ENCODE peak calls at places on chromosomes 7 and 10, in ten cellular contexts. One of them, this sample, is unnamed.

GRCh38 chr7:55522268-55522902 is 49.9 kb downstream of the VOPP1 start:
- DNase-seq in fibroblast of pulmonary artery: no peak
- DNase-seq in PC-9: no peak
- DNase-seq in germinal center: no peak
- DNase-seq in aorta: no peak
- DNase-seq in GM18507: no peak
- DNase-seq in cardiac muscle cell: no peak
- DNase-seq in epithelial cell of esophagus: no peak
- DNase-seq in DMS 273 treated with DMSO at 0.1 percent for 48 hours: no peak
- DNase-seq in C1 segment of cervical spinal cord: no peak
- DNase-seq in this sample: no peak

GRCh38 chr7:71173955-71174354 is 42.0 kb downstream of the GALNT17 start:
- DNase-seq in fibroblast of pulmonary artery: no peak
- DNase-seq in PC-9: no peak
- DNase-seq in germinal center: no peak
- DNase-seq in aorta: no peak
- DNase-seq in GM18507: no peak
- DNase-seq in cardiac muscle cell: peak; percentile 0
- DNase-seq in epithelial cell of esophagus: no peak
- DNase-seq in DMS 273 treated with DMSO at 0.1 percent for 48 hours: no peak
- DNase-seq in C1 segment of cervical spinal cord: no peak
- DNase-seq in this sample: no peak

GRCh38 chr7:83921798-83922607 is 272.6 kb downstream of the SEMA3A start:
- DNase-seq in fibroblast of pulmonary artery: peak; percentile 17
- DNase-seq in PC-9: no peak
- DNase-seq in germinal center: no peak
- DNase-seq in aorta: no peak
- DNase-seq in GM18507: no peak
- DNase-seq in cardiac muscle cell: peak; percentile 7
- DNase-seq in epithelial cell of esophagus: peak; percentile 34
- DNase-seq in DMS 273 treated with DMSO at 0.1 percent for 48 hours: peak; percentile 75
- DNase-seq in C1 segment of cervical spinal cord: no peak
- DNase-seq in this sample: peak; percentile 75

GRCh38 chr7:98288064-98288823 is 6.8 kb downstream of the BRI3 start:
- DNase-seq in fibroblast of pulmonary artery: no peak
- DNase-seq in PC-9: no peak
- DNase-seq in germinal center: no peak
- DNase-seq in aorta: no peak
- DNase-seq in GM18507: no peak
- DNase-seq in cardiac muscle cell: no peak
- DNase-seq in epithelial cell of esophagus: peak; percentile 18
- DNase-seq in DMS 273 treated with DMSO at 0.1 percent for 48 hours: no peak
- DNase-seq in C1 segment of cervical spinal cord: no peak
- DNase-seq in this sample: no peak

GRCh38 chr10:99235469-99235871 is at the start of gene HPSE2:
- DNase-seq in fibroblast of pulmonary artery: no peak
- DNase-seq in PC-9: no peak
- DNase-seq in germinal center: no peak
- DNase-seq in aorta: no peak
- DNase-seq in GM18507: no peak
- DNase-seq in cardiac muscle cell: peak; percentile 0
- DNase-seq in epithelial cell of esophagus: no peak
- DNase-seq in DMS 273 treated with DMSO at 0.1 percent for 48 hours: no peak
- DNase-seq in C1 segment of cervical spinal cord: no peak
- DNase-seq in this sample: no peak

GRCh38 chr10:93991596-93992284 is 2.0 kb upstream of the PLCE1 start:
- DNase-seq in fibroblast of pulmonary artery: peak; percentile 79
- DNase-seq in PC-9: peak; percentile 75
- DNase-seq in germinal center: no peak
- DNase-seq in aorta: peak; percentile 85
- DNase-seq in GM18507: no peak
- DNase-seq in cardiac muscle cell: peak; percentile 93
- DNase-seq in epithelial cell of esophagus: peak; percentile 55
- DNase-seq in DMS 273 treated with DMSO at 0.1 percent for 48 hours: no peak
- DNase-seq in C1 segment of cervical spinal cord: peak; percentile 21
- DNase-seq in this sample: peak; percentile 68

GRCh38 chr7:16989883-16990413 is 108.2 kb upstream of the AGR3 start:
- DNase-seq in fibroblast of pulmonary artery: peak; percentile 98
- DNase-seq in PC-9: peak; percentile 99
- DNase-seq in germinal center: no peak
- DNase-seq in aorta: no peak
- DNase-seq in GM18507: no peak
- DNase-seq in cardiac muscle cell: peak; percentile 96
- DNase-seq in epithelial cell of esophagus: peak; percentile 95
- DNase-seq in DMS 273 treated with DMSO at 0.1 percent for 48 hours: no peak
- DNase-seq in C1 segment of cervical spinal cord: peak; percentile 71
- DNase-seq in this sample: peak; percentile 97

GRCh38 chr7:37771342-37771741 is 77.1 kb upstream of the NME8 start:
- DNase-seq in fibroblast of pulmonary artery: no peak
- DNase-seq in PC-9: no peak
- DNase-seq in germinal center: no peak
- DNase-seq in aorta: no peak
- DNase-seq in GM18507: no peak
- DNase-seq in cardiac muscle cell: no peak
- DNase-seq in epithelial cell of esophagus: no peak
- DNase-seq in DMS 273 treated with DMSO at 0.1 percent for 48 hours: no peak
- DNase-seq in C1 segment of cervical spinal cord: no peak
- DNase-seq in this sample: no peak

GRCh38 chr7:77913977-77914607 is 115.5 kb downstream of the PHTF2 start:
- DNase-seq in fibroblast of pulmonary artery: peak; percentile 13
- DNase-seq in PC-9: no peak
- DNase-seq in germinal center: no peak
- DNase-seq in aorta: no peak
- DNase-seq in GM18507: no peak
- DNase-seq in cardiac muscle cell: no peak
- DNase-seq in epithelial cell of esophagus: no peak
- DNase-seq in DMS 273 treated with DMSO at 0.1 percent for 48 hours: no peak
- DNase-seq in C1 segment of cervical spinal cord: no peak
- DNase-seq in this sample: peak; percentile 39

GRCh38 chr7:117127585-117128168 is 174.4 kb downstream of the ST7 start:
- DNase-seq in fibroblast of pulmonary artery: peak; percentile 80
- DNase-seq in PC-9: peak; percentile 49
- DNase-seq in germinal center: peak; percentile 9
- DNase-seq in aorta: no peak
- DNase-seq in GM18507: no peak
- DNase-seq in cardiac muscle cell: peak; percentile 75
- DNase-seq in epithelial cell of esophagus: peak; percentile 66
- DNase-seq in DMS 273 treated with DMSO at 0.1 percent for 48 hours: no peak
- DNase-seq in C1 segment of cervical spinal cord: no peak
- DNase-seq in this sample: peak; percentile 57

GRCh38 chr7:99898836-99899235 is 20.5 kb downstream of the TRIM4 start:
- DNase-seq in fibroblast of pulmonary artery: no peak
- DNase-seq in PC-9: no peak
- DNase-seq in germinal center: no peak
- DNase-seq in aorta: no peak
- DNase-seq in GM18507: no peak
- DNase-seq in cardiac muscle cell: no peak
- DNase-seq in epithelial cell of esophagus: peak; percentile 10
- DNase-seq in DMS 273 treated with DMSO at 0.1 percent for 48 hours: no peak
- DNase-seq in C1 segment of cervical spinal cord: no peak
- DNase-seq in this sample: no peak

GRCh38 chr10:127175357-127176110 is 20.9 kb downstream of the INSYN2A start:
- DNase-seq in fibroblast of pulmonary artery: no peak
- DNase-seq in PC-9: no peak
- DNase-seq in germinal center: no peak
- DNase-seq in aorta: no peak
- DNase-seq in GM18507: no peak
- DNase-seq in cardiac muscle cell: no peak
- DNase-seq in epithelial cell of esophagus: no peak
- DNase-seq in DMS 273 treated with DMSO at 0.1 percent for 48 hours: no peak
- DNase-seq in C1 segment of cervical spinal cord: no peak
- DNase-seq in this sample: no peak

GRCh38 chr7:13021971-13022370 is 334.5 kb downstream of the ARL4A start:
- DNase-seq in fibroblast of pulmonary artery: no peak
- DNase-seq in PC-9: no peak
- DNase-seq in germinal center: no peak
- DNase-seq in aorta: no peak
- DNase-seq in GM18507: no peak
- DNase-seq in cardiac muscle cell: no peak
- DNase-seq in epithelial cell of esophagus: no peak
- DNase-seq in DMS 273 treated with DMSO at 0.1 percent for 48 hours: no peak
- DNase-seq in C1 segment of cervical spinal cord: no peak
- DNase-seq in this sample: no peak

GRCh38 chr7:76393116-76394031 is 16.1 kb downstream of the SSC4D start:
- DNase-seq in fibroblast of pulmonary artery: peak; percentile 86
- DNase-seq in PC-9: peak; percentile 82
- DNase-seq in germinal center: peak; percentile 98
- DNase-seq in aorta: peak; percentile 98
- DNase-seq in GM18507: peak; percentile 94
- DNase-seq in cardiac muscle cell: peak; percentile 92
- DNase-seq in epithelial cell of esophagus: peak; percentile 77
- DNase-seq in DMS 273 treated with DMSO at 0.1 percent for 48 hours: peak; percentile 87
- DNase-seq in C1 segment of cervical spinal cord: peak; percentile 94
- DNase-seq in this sample: peak; percentile 72

This sample was measured in fibroblast of lung.